ENCODE peak calls at places on chromosomes 13 and 19, in six cellular contexts. One of them, this sample, is unnamed.
A peak's percentile ranks its signal among the peaks of the same experiment; 100 is the strongest.

GRCh38 chr13:96816874-96817273 is 177.4 kb downstream of the OXGR1 start:
- DNase-seq in coronary artery: no peak
- DNase-seq in CD4-positive, alpha-beta T cell: no peak
- DNase-seq in heart right ventricle: no peak
- DNase-seq in tibial nerve: no peak
- DNase-seq in AG10803: no peak
- DNase-seq in this sample: no peak

GRCh38 chr19:18541992-18542935 is 1.1 kb downstream of the FKBP8 start:
- DNase-seq in CD4-positive, alpha-beta T cell: no peak
- DNase-seq in heart right ventricle: no peak
- DNase-seq in tibial nerve: no peak
- DNase-seq in AG10803: no peak
- DNase-seq in coronary artery: no peak
- DNase-seq in this sample: no peak

GRCh38 chr13:34730966-34731365 is 211.1 kb upstream of the NBEA start:
- DNase-seq in heart right ventricle: no peak
- DNase-seq in CD4-positive, alpha-beta T cell: no peak
- DNase-seq in AG10803: no peak
- DNase-seq in coronary artery: no peak
- DNase-seq in tibial nerve: no peak
- DNase-seq in this sample: no peak

GRCh38 chr19:18456974-18457373 is 19.0 kb upstream of the ISYNA1 start:
- DNase-seq in CD4-positive, alpha-beta T cell: no peak
- DNase-seq in heart right ventricle: peak; percentile 68
- DNase-seq in AG10803: no peak
- DNase-seq in tibial nerve: peak; percentile 65
- DNase-seq in coronary artery: no peak
- DNase-seq in this sample: no peak

GRCh38 chr19:19115954-19116353 is 22.3 kb downstream of the TMEM161A start:
- DNase-seq in AG10803: no peak
- DNase-seq in heart right ventricle: peak; percentile 43
- DNase-seq in CD4-positive, alpha-beta T cell: peak; percentile 21
- DNase-seq in coronary artery: no peak
- DNase-seq in tibial nerve: peak; percentile 19
- DNase-seq in this sample: no peak

GRCh38 chr13:52850396-52851152 is 2.1 kb upstream of the PCDH8 start:
- DNase-seq in heart right ventricle: peak; percentile 74
- DNase-seq in tibial nerve: peak; percentile 54
- DNase-seq in AG10803: peak; percentile 48
- DNase-seq in coronary artery: no peak
- DNase-seq in CD4-positive, alpha-beta T cell: no peak
- DNase-seq in this sample: peak; percentile 30

GRCh38 chr19:44748426-44749254 is at the start of gene BCL3:
- DNase-seq in tibial nerve: no peak
- DNase-seq in CD4-positive, alpha-beta T cell: peak; percentile 64
- DNase-seq in heart right ventricle: peak; percentile 84
- DNase-seq in coronary artery: no peak
- DNase-seq in AG10803: peak; percentile 75
- DNase-seq in this sample: no peak

GRCh38 chr13:71624641-71625040 is 242.4 kb downstream of the DACH1 start:
- DNase-seq in AG10803: no peak
- DNase-seq in CD4-positive, alpha-beta T cell: no peak
- DNase-seq in heart right ventricle: no peak
- DNase-seq in coronary artery: no peak
- DNase-seq in tibial nerve: no peak
- DNase-seq in this sample: no peak

GRCh38 chr19:19487077-19488040 is 28.0 kb downstream of the TSSK6 start:
- DNase-seq in AG10803: no peak
- DNase-seq in CD4-positive, alpha-beta T cell: no peak
- DNase-seq in coronary artery: no peak
- DNase-seq in tibial nerve: no peak
- DNase-seq in heart right ventricle: no peak
- DNase-seq in this sample: no peak

GRCh38 chr13:109750376-109750775 is 36.0 kb downstream of the IRS2 start:
- DNase-seq in coronary artery: no peak
- DNase-seq in tibial nerve: no peak
- DNase-seq in heart right ventricle: no peak
- DNase-seq in CD4-positive, alpha-beta T cell: no peak
- DNase-seq in AG10803: no peak
- DNase-seq in this sample: no peak

GRCh38 chr13:92122454-92122853 is 724.0 kb downstream of the GPC5 start:
- DNase-seq in coronary artery: no peak
- DNase-seq in heart right ventricle: no peak
- DNase-seq in tibial nerve: no peak
- DNase-seq in AG10803: no peak
- DNase-seq in CD4-positive, alpha-beta T cell: no peak
- DNase-seq in this sample: no peak

GRCh38 chr13:21673592-21674270 is 2.9 kb downstream of the FGF9 start:
- DNase-seq in CD4-positive, alpha-beta T cell: no peak
- DNase-seq in coronary artery: no peak
- DNase-seq in heart right ventricle: peak; percentile 40
- DNase-seq in AG10803: no peak
- DNase-seq in tibial nerve: no peak
- DNase-seq in this sample: no peak

GRCh38 chr13:55029280-55029679 is 2000.7 kb downstream of the OLFM4 start:
- DNase-seq in heart right ventricle: no peak
- DNase-seq in coronary artery: no peak
- DNase-seq in tibial nerve: no peak
- DNase-seq in CD4-positive, alpha-beta T cell: no peak
- DNase-seq in AG10803: no peak
- DNase-seq in this sample: no peak

GRCh38 chr13:113819341-113819730 is 44.5 kb downstream of the GAS6 start:
- DNase-seq in heart right ventricle: no peak
- DNase-seq in AG10803: no peak
- DNase-seq in coronary artery: no peak
- DNase-seq in CD4-positive, alpha-beta T cell: no peak
- DNase-seq in tibial nerve: no peak
- DNase-seq in this sample: no peak

GRCh38 chr19:10237702-10238101 is 6.6 kb upstream of the S1PR2 start:
- DNase-seq in heart right ventricle: no peak
- DNase-seq in CD4-positive, alpha-beta T cell: no peak
- DNase-seq in AG10803: no peak
- DNase-seq in coronary artery: no peak
- DNase-seq in tibial nerve: no peak
- DNase-seq in this sample: no peak

GRCh38 chr19:38388310-38389100 is at the start of gene SPRED3:
- DNase-seq in coronary artery: no peak
- DNase-seq in CD4-positive, alpha-beta T cell: no peak
- DNase-seq in AG10803: peak; percentile 61
- DNase-seq in tibial nerve: no peak
- DNase-seq in heart right ventricle: peak; percentile 23
- DNase-seq in this sample: no peak

GRCh38 chr19:47377801-47378200 is 28.7 kb downstream of the DHX34 start:
- DNase-seq in tibial nerve: no peak
- DNase-seq in AG10803: no peak
- DNase-seq in heart right ventricle: no peak
- DNase-seq in coronary artery: no peak
- DNase-seq in CD4-positive, alpha-beta T cell: no peak
- DNase-seq in this sample: no peak

GRCh38 chr19:17292301-17293074 is 10.7 kb downstream of the ABHD8 start:
- DNase-seq in coronary artery: no peak
- DNase-seq in heart right ventricle: peak; percentile 72
- DNase-seq in CD4-positive, alpha-beta T cell: peak; percentile 65
- DNase-seq in AG10803: peak; percentile 87
- DNase-seq in tibial nerve: peak; percentile 75
- DNase-seq in this sample: peak; percentile 83

GRCh38 chr13:36829753-36830152 is 10.7 kb downstream of the RFXAP start:
- DNase-seq in CD4-positive, alpha-beta T cell: no peak
- DNase-seq in AG10803: no peak
- DNase-seq in coronary artery: no peak
- DNase-seq in tibial nerve: no peak
- DNase-seq in heart right ventricle: no peak
- DNase-seq in this sample: no peak

GRCh38 chr19:10895920-10896319 is 24.6 kb downstream of the CARM1 start:
- DNase-seq in tibial nerve: no peak
- DNase-seq in CD4-positive, alpha-beta T cell: no peak
- DNase-seq in AG10803: no peak
- DNase-seq in coronary artery: no peak
- DNase-seq in heart right ventricle: no peak
- DNase-seq in this sample: no peak

GRCh38 chr13:71912524-71912923 is 45.5 kb upstream of the DACH1 start:
- DNase-seq in CD4-positive, alpha-beta T cell: no peak
- DNase-seq in coronary artery: no peak
- DNase-seq in heart right ventricle: no peak
- DNase-seq in AG10803: no peak
- DNase-seq in tibial nerve: no peak
- DNase-seq in this sample: peak; percentile 46

GRCh38 chr19:48560095-48560530 is 8.1 kb downstream of the SULT2B1 start:
- DNase-seq in CD4-positive, alpha-beta T cell: no peak
- DNase-seq in tibial nerve: no peak
- DNase-seq in coronary artery: no peak
- DNase-seq in AG10803: no peak
- DNase-seq in heart right ventricle: no peak
- DNase-seq in this sample: no peak

GRCh38 chr13:31053896-31054295 is 107.8 kb downstream of the HSPH1 start:
- DNase-seq in tibial nerve: no peak
- DNase-seq in AG10803: no peak
- DNase-seq in coronary artery: peak; percentile 50
- DNase-seq in CD4-positive, alpha-beta T cell: no peak
- DNase-seq in heart right ventricle: no peak
- DNase-seq in this sample: no peak

GRCh38 chr13:111920306-111920931 is 146.5 kb upstream of the SOX1 start:
- DNase-seq in coronary artery: peak; percentile 59
- DNase-seq in heart right ventricle: no peak
- DNase-seq in CD4-positive, alpha-beta T cell: no peak
- DNase-seq in tibial nerve: no peak
- DNase-seq in AG10803: no peak
- DNase-seq in this sample: no peak

GRCh38 chr13:87498681-87499080 is 172.5 kb upstream of the SLITRK5 start:
- DNase-seq in coronary artery: no peak
- DNase-seq in CD4-positive, alpha-beta T cell: no peak
- DNase-seq in heart right ventricle: no peak
- DNase-seq in AG10803: no peak
- DNase-seq in tibial nerve: no peak
- DNase-seq in this sample: peak; percentile 40

GRCh38 chr13:114043421-114044053 is 69.7 kb upstream of the C13orf46 start:
- DNase-seq in AG10803: peak; percentile 95
- DNase-seq in CD4-positive, alpha-beta T cell: no peak
- DNase-seq in heart right ventricle: no peak
- DNase-seq in coronary artery: no peak
- DNase-seq in tibial nerve: peak; percentile 67
- DNase-seq in this sample: peak; percentile 64

GRCh38 chr13:31885994-31886393 is 145.6 kb upstream of the FRY start:
- DNase-seq in coronary artery: no peak
- DNase-seq in CD4-positive, alpha-beta T cell: no peak
- DNase-seq in tibial nerve: no peak
- DNase-seq in heart right ventricle: no peak
- DNase-seq in AG10803: peak; percentile 69
- DNase-seq in this sample: no peak

GRCh38 chr13:60158321-60158801 is 5.4 kb downstream of the DIAPH3 start:
- DNase-seq in tibial nerve: no peak
- DNase-seq in CD4-positive, alpha-beta T cell: no peak
- DNase-seq in AG10803: peak; percentile 9
- DNase-seq in coronary artery: no peak
- DNase-seq in heart right ventricle: no peak
- DNase-seq in this sample: no peak

GRCh38 chr13:40973409-40973808 is 45.7 kb downstream of the ELF1 start:
- DNase-seq in tibial nerve: no peak
- DNase-seq in AG10803: no peak
- DNase-seq in CD4-positive, alpha-beta T cell: no peak
- DNase-seq in heart right ventricle: no peak
- DNase-seq in coronary artery: no peak
- DNase-seq in this sample: no peak

GRCh38 chr13:49690133-49690989 is 925 bp downstream of the EBPL start:
- DNase-seq in tibial nerve: peak; percentile 21
- DNase-seq in coronary artery: no peak
- DNase-seq in AG10803: no peak
- DNase-seq in heart right ventricle: no peak
- DNase-seq in CD4-positive, alpha-beta T cell: no peak
- DNase-seq in this sample: peak; percentile 61
- TF ChIP-seq CTCF in tibial nerve: no peak
- TF ChIP-seq CTCF in coronary artery: no peak
- TF ChIP-seq CTCF in AG10803: no peak
- TF ChIP-seq CTCF in heart right ventricle: no peak
- TF ChIP-seq CTCF in CD4-positive, alpha-beta T cell: no peak
- TF ChIP-seq CTCF in this sample: no peak

DNA sequence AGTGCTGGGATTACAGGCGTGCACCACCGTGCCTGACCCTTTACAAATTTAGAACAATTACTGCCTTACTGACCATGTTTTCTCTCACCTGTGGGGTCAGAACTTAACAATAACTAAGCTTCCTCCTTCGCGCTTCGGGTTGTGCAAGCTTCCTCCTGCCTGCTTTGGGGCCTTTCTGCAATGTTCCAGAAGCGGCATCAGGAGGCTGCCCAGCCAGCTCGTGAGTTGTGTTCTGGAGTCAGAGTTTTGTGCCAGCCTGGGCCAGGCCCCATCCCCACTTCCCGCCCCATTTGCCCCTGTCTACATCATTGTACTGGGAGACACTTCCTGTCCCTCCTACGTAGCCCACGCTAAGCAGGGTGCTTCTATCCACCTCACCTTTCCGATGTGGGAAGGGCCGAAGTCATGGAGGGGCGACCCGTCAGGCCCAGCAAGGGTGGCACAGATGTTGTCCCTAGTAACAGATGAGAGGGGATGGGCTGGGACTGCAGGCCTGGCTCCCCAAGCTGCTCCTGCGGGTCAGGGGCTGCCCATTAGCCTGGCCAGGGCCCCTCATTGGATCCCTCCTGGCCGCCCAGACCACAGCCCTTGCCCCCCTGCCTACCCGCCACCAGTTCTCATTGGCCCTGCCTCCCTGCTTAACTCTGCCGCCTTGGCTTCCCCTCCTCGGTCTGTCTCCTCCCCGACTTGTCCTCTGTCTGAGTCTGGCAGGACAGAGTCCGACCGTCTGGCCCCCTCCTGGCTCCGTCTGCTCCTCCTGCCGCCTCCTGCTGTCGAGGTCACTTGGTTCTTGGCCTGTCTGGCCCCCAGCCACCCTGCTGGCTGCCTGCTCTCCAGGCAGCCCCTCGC is 13.5 kb downstream of the UHRF1 start:
- DNase-seq in coronary artery: no peak
- DNase-seq in AG10803: no peak
- DNase-seq in tibial nerve: no peak
- DNase-seq in heart right ventricle: no peak
- DNase-seq in CD4-positive, alpha-beta T cell: no peak
- DNase-seq in this sample: no peak
- TF ChIP-seq CTCF in coronary artery: no peak
- TF ChIP-seq CTCF in AG10803: no peak
- TF ChIP-seq CTCF in tibial nerve: no peak
- TF ChIP-seq CTCF in heart right ventricle: no peak
- TF ChIP-seq CTCF in CD4-positive, alpha-beta T cell: no peak
- TF ChIP-seq CTCF in this sample: no peak

GRCh38 chr13:23709521-23709920 is 139.3 kb downstream of the TNFRSF19 start:
- DNase-seq in CD4-positive, alpha-beta T cell: no peak
- DNase-seq in coronary artery: no peak
- DNase-seq in heart right ventricle: no peak
- DNase-seq in AG10803: peak; percentile 25
- DNase-seq in tibial nerve: no peak
- DNase-seq in this sample: no peak
- TF ChIP-seq CTCF in CD4-positive, alpha-beta T cell: no peak
- TF ChIP-seq CTCF in coronary artery: no peak
- TF ChIP-seq CTCF in heart right ventricle: no peak
- TF ChIP-seq CTCF in AG10803: peak; percentile 22
- TF ChIP-seq CTCF in tibial nerve: no peak
- TF ChIP-seq CTCF in this sample: peak; percentile 3

GRCh38 chr19:3434630-3435553 is 45.4 kb downstream of the SMIM24 start:
- DNase-seq in CD4-positive, alpha-beta T cell: peak; percentile 89
- DNase-seq in heart right ventricle: peak; percentile 97
- DNase-seq in coronary artery: peak; percentile 97
- DNase-seq in tibial nerve: peak; percentile 87
- DNase-seq in AG10803: peak; percentile 94
- DNase-seq in this sample: peak; percentile 96
- TF ChIP-seq CTCF in CD4-positive, alpha-beta T cell: no peak
- TF ChIP-seq CTCF in heart right ventricle: no peak
- TF ChIP-seq CTCF in coronary artery: no peak
- TF ChIP-seq CTCF in tibial nerve: no peak
- TF ChIP-seq CTCF in AG10803: no peak
- TF ChIP-seq CTCF in this sample: no peak

GRCh38 chr13:39102981-39103490 is 64.8 kb downstream of the NHLRC3 start:
- DNase-seq in CD4-positive, alpha-beta T cell: no peak
- DNase-seq in heart right ventricle: no peak
- DNase-seq in tibial nerve: no peak
- DNase-seq in coronary artery: no peak
- DNase-seq in AG10803: no peak
- DNase-seq in this sample: no peak
- TF ChIP-seq CTCF in CD4-positive, alpha-beta T cell: no peak
- TF ChIP-seq CTCF in heart right ventricle: no peak
- TF ChIP-seq CTCF in tibial nerve: no peak
- TF ChIP-seq CTCF in coronary artery: no peak
- TF ChIP-seq CTCF in AG10803: no peak
- TF ChIP-seq CTCF in this sample: no peak